ENCODE peak calls at places on chromosomes 16 and 17, in five cellular contexts. Q is HEK293T, L is HepG2, D is GM12878, J is H1. H is an unnamed sample.

GRCh38 chr17:44004077-44004760 is at the start of gene NAGS:
- DNase-seq in Q (no peak), L (peak; percentile 67), D (no peak), J (no peak), H (no peak)

GRCh38 chr16:165539-166374 is at the start of gene HBM:
- DNase-seq in Q (no peak), L (no peak), D (no peak), J (no peak), H (no peak)

GRCh38 chr17:68349157-68349556 is 57.9 kb downstream of the ARSG start:
- DNase-seq in Q (no peak), L (peak; percentile 27), D (peak; percentile 43), J (no peak), H (no peak)

GRCh38 chr16:48106445-48106844 is 49.3 kb downstream of the ABCC12 start:
- DNase-seq in Q (no peak), L (no peak), D (no peak), J (no peak), H (no peak)

GRCh38 chr17:77476920-77477805 is 336.4 kb downstream of the SEC14L1 start:
- DNase-seq in Q (no peak), L (no peak), D (no peak), J (no peak), H (no peak)

GRCh38 chr16:30084816-30085159 is 6.9 kb downstream of the TBX6 start:
- DNase-seq in Q (no peak), L (no peak), D (no peak), J (no peak), H (no peak)

GRCh38 chr16:11101695-11102522 is 154.1 kb downstream of the SOCS1 start:
- DNase-seq in Q (no peak), L (peak; percentile 70), D (no peak), J (no peak), H (no peak)

GRCh38 chr17:65572186-65572580 is 10.7 kb upstream of the AXIN2 start:
- DNase-seq in Q (no peak), L (no peak), D (no peak), J (no peak), H (no peak)

GRCh38 chr16:68379472-68380347 is 68.6 kb downstream of the SMPD3 start:
- DNase-seq in Q (no peak), L (no peak), D (no peak), J (no peak), H (no peak)
- TF ChIP-seq SUZ12 in Q (no peak), L (no peak), D (no peak), J (no peak), H (no peak)

GRCh38 chr17:61460796-61461585 is 8.8 kb downstream of the TBX4 start:
- DNase-seq in Q (no peak), L (peak; percentile 98), D (no peak), J (no peak), H (no peak)
- TF ChIP-seq SUZ12 in Q (no peak), L (no peak), D (no peak), J (no peak), H (no peak)

DNA sequence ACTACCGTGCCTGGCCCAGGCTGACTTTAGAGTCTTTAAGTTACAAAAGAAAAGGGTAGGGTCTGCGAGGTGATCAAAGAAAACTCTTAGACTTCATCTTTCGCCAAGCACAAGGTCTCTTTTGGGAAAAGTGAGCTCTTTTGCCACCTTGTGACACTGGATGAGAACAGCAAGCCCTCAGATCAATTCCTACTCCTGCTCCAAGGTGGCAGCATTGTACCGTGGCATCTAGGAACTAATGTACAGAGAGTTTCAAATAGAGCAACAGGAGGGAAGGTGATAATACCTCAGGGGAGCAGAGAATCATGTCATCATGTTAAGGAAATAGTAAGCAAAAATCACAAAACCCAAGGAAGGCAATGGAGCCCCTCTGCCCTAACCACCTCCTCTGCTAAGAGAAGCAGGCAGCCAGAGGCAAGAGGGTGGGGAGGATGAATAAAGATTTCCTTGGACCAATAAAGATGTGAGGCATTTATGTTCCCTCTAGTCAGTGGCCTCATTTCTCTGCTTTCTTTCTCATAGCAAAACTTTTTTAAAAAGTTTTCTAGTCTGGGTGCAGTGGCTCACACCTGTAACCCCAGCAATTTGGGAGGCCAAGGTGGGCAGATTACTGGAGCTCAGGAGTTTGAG is 2.1 kb upstream of the C17orf78 start:
- DNase-seq in Q (peak; percentile 67), L (peak; percentile 82), D (no peak), J (peak; percentile 66), H (peak; percentile 62)
- TF ChIP-seq SUZ12 in Q (no peak), L (no peak), D (no peak), J (no peak), H (no peak)

GRCh38 chr17:50661795-50662391 is 27.2 kb downstream of the ABCC3 start:
- DNase-seq in Q (no peak), L (peak; percentile 93), D (no peak), J (no peak), H (no peak)
- TF ChIP-seq SUZ12 in Q (no peak), L (no peak), D (no peak), J (no peak), H (no peak)

DNA sequence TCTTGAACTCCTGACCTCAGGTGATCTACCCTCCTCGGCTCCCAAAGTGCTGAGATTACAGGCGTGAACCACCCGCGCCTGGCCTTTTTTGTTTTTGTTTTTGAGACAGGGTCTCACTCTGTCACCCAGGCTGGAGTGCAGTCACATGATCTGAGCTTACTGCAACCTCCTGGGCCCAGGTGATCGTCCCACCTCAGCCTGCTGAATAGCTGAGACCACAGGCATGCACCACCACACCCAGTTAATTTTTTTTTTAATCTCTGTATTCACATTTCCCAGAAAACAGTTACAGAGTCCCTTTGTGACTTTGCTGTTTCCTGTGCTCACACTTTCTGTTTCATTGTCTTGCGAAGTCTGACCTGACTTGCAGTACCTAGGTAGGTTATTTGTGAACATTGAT is 2.7 kb downstream of the CLUAP1 start:
- DNase-seq in Q (no peak), L (no peak), D (no peak), J (no peak), H (no peak)
- TF ChIP-seq SUZ12 in Q (no peak), L (no peak), D (no peak), J (no peak), H (no peak)

H was measured in NT2/D1.